ENCODE peak calls at places on chromosomes 16 and 17, in four cellular contexts. N is ovary, H is HTR-8/SVneo, W is AG09309. D is an unnamed sample.

GRCh38 chr17:14320734-14321475 is 20.0 kb downstream of the HS3ST3B1 start:
- DNase-seq in N (no peak), H (no peak), W (no peak), D (no peak)

GRCh38 chr16:50719401-50720337 is 22.2 kb upstream of the CYLD start:
- DNase-seq in N (no peak), H (no peak), W (no peak), D (no peak)

GRCh38 chr16:57824880-57825279 is 22.6 kb upstream of the KIFC3 start:
- DNase-seq in N (no peak), H (no peak), W (no peak), D (no peak)

GRCh38 chr16:66502020-66502913 is 47.7 kb downstream of the TK2 start:
- DNase-seq in N (peak; percentile 91), H (no peak), W (no peak), D (no peak)

GRCh38 chr17:56896968-56897359 is 16.9 kb downstream of the TRIM25 start:
- DNase-seq in N (no peak), H (no peak), W (no peak), D (no peak)

GRCh38 chr17:68459030-68459376 is 1.7 kb upstream of the WIPI1 start:
- DNase-seq in N (no peak), H (no peak), W (no peak), D (no peak)

GRCh38 chr16:8572919-8573724 is 17.2 kb downstream of the TMEM114 start:
- DNase-seq in N (no peak), H (no peak), W (no peak), D (no peak)

GRCh38 chr17:7477392-7478275 is 1.8 kb downstream of the ZBTB4 start:
- DNase-seq in N (peak; percentile 48), H (no peak), W (peak; percentile 86), D (peak; percentile 87)

GRCh38 chr16:69820926-69821541 is 58.9 kb downstream of the WWP2 start:
- DNase-seq in N (no peak), H (no peak), W (peak; percentile 37), D (peak; percentile 24)

GRCh38 chr17:8015957-8016631 is 13.7 kb downstream of the GUCY2D start:
- DNase-seq in N (no peak), H (no peak), W (no peak), D (no peak)

GRCh38 chr17:33210240-33210639 is 82.9 kb downstream of the ASIC2 start:
- DNase-seq in N (no peak), H (no peak), W (no peak), D (no peak)

GRCh38 chr17:48601528-48602430 is 3.0 kb downstream of the HOXB6 start:
- DNase-seq in N (no peak), H (no peak), W (no peak), D (no peak)

GRCh38 chr17:83089322-83090156 is 10.1 kb downstream of the METRNL start:
- DNase-seq in N (peak; percentile 34), H (no peak), W (no peak), D (no peak)

GRCh38 chr16:78673157-78673556 is 573.7 kb downstream of the WWOX start:
- DNase-seq in N (no peak), H (no peak), W (no peak), D (no peak)

GRCh38 chr16:84891149-84891795 is 71.5 kb downstream of the CRISPLD2 start:
- DNase-seq in N (no peak), H (no peak), W (no peak), D (no peak)

GRCh38 chr17:48927978-48928716 is 16.5 kb downstream of the SNF8 start:
- DNase-seq in N (no peak), H (no peak), W (no peak), D (no peak)

GRCh38 chr17:65173284-65173793 is 36.2 kb downstream of the RGS9 start:
- DNase-seq in N (no peak), H (peak; percentile 62), W (no peak), D (no peak)

GRCh38 chr17:51901242-51901641 is 257.3 kb downstream of the CA10 start:
- DNase-seq in N (no peak), H (no peak), W (no peak), D (no peak)

GRCh38 chr17:10843806-10844205 is 5.9 kb upstream of the PIRT start:
- DNase-seq in N (no peak), H (no peak), W (no peak), D (no peak)

GRCh38 chr16:24748242-24748641 is 18.8 kb downstream of the TNRC6A start:
- DNase-seq in N (no peak), H (peak; percentile 62), W (peak; percentile 72), D (peak; percentile 73)

GRCh38 chr17:3763777-3764170 is 37.2 kb downstream of the ITGAE start:
- DNase-seq in N (no peak), H (no peak), W (no peak), D (no peak)

GRCh38 chr17:21295036-21295952 is 10.8 kb downstream of the MAP2K3 start:
- DNase-seq in N (no peak), H (no peak), W (no peak), D (no peak)

GRCh38 chr16:976389-976931 is 5.1 kb upstream of the SOX8 start:
- DNase-seq in N (no peak), H (no peak), W (no peak), D (no peak)

GRCh38 chr17:40369923-40370322 is 5.4 kb upstream of the GJD3 start:
- DNase-seq in N (no peak), H (no peak), W (no peak), D (no peak)

GRCh38 chr16:53257001-53257400 is 177.3 kb upstream of the RBL2 start:
- DNase-seq in N (no peak), H (peak; percentile 46), W (peak; percentile 4), D (peak; percentile 18)

GRCh38 chr17:50871369-50871768 is 5.2 kb upstream of the TOB1 start:
- DNase-seq in N (no peak), H (no peak), W (no peak), D (no peak)

GRCh38 chr16:67552476-67552875 is 9.8 kb upstream of the CTCF start:
- DNase-seq in N (peak; percentile 71), H (no peak), W (no peak), D (no peak)

GRCh38 chr17:66002807-66003206 is 189.1 kb downstream of the CEP112 start:
- DNase-seq in N (no peak), H (no peak), W (no peak), D (no peak)

GRCh38 chr17:58303981-58304734 is 23.4 kb upstream of the MPO start:
- DNase-seq in N (no peak), H (peak; percentile 89), W (no peak), D (no peak)

GRCh38 chr17:1481736-1482135 is 10.8 kb downstream of the MYO1C start:
- DNase-seq in N (no peak), H (no peak), W (no peak), D (no peak)

GRCh38 chr17:22703786-22704441 is 1011.6 kb downstream of the KCNJ18 start:
- DNase-seq in N (no peak), H (no peak), W (no peak), D (no peak)

GRCh38 chr17:57892820-57893595 is 43.2 kb upstream of the MRPS23 start:
- DNase-seq in N (peak; percentile 81), H (peak; percentile 85), W (peak; percentile 99), D (peak; percentile 95)

GRCh38 chr16:68548947-68549346 is 9.9 kb downstream of the ZFP90 start:
- DNase-seq in N (no peak), H (no peak), W (no peak), D (no peak)

GRCh38 chr17:41617698-41618097 is 5.1 kb upstream of the KRT16 start:
- DNase-seq in N (no peak), H (no peak), W (no peak), D (no peak)

GRCh38 chr17:10172241-10172741 is 26.1 kb downstream of the GAS7 start:
- DNase-seq in N (no peak), H (peak; percentile 47), W (no peak), D (no peak)

GRCh38 chr17:65070620-65071019 is 14.1 kb upstream of the GNA13 start:
- DNase-seq in N (no peak), H (no peak), W (no peak), D (no peak)

GRCh38 chr17:29037739-29038465 is 5.0 kb upstream of the PIPOX start:
- DNase-seq in N (no peak), H (no peak), W (no peak), D (no peak)

GRCh38 chr16:84597518-84598390 is 20.1 kb downstream of the COTL1 start:
- DNase-seq in N (no peak), H (no peak), W (no peak), D (no peak)

GRCh38 chr16:4207683-4208528 is 34.0 kb downstream of the SRL start:
- DNase-seq in N (peak; percentile 65), H (no peak), W (no peak), D (no peak)

D was measured in BJ.